ENCODE peak calls at places on chromosomes 13 and 19, in nine cellular contexts. X, I, Z, N, C, D, O, Q and U are unnamed samples.

GRCh38 chr13:111924676-111925075 is 142.3 kb upstream of the SOX1 start:
- DNase-seq in X (no peak), I (no peak), Z (no peak), N (no peak), C (no peak), D (no peak), O (no peak), Q (no peak), U (no peak)

GRCh38 chr13:112055032-112055416 is 11.9 kb upstream of the SOX1 start:
- DNase-seq in X (no peak), I (no peak), Z (no peak), N (no peak), C (no peak), D (no peak), O (no peak), Q (no peak), U (no peak)

GRCh38 chr13:104900186-104900817 is 1635.2 kb downstream of the EFNB2 start:
- DNase-seq in X (no peak), I (no peak), Z (no peak), N (no peak), C (no peak), D (no peak), O (no peak), Q (no peak), U (no peak)

GRCh38 chr13:52651880-52652169 is 811 bp upstream of the SUGT1 start:
- DNase-seq in X (no peak), I (no peak), Z (no peak), N (no peak), C (no peak), D (no peak), O (no peak), Q (no peak), U (no peak)

GRCh38 chr13:42064966-42065365 is 16.5 kb downstream of the DGKH start:
- DNase-seq in X (no peak), I (no peak), Z (no peak), N (no peak), C (no peak), D (no peak), O (no peak), Q (no peak), U (no peak)

GRCh38 chr19:41906916-41907680 is 21.2 kb downstream of the ERFL start:
- DNase-seq in X (no peak), I (no peak), Z (no peak), N (no peak), C (no peak), D (no peak), O (no peak), Q (no peak), U (no peak)

GRCh38 chr13:46633416-46633815 is 80.4 kb downstream of the LRCH1 start:
- DNase-seq in X (no peak), I (no peak), Z (no peak), N (peak), C (no peak), D (no peak), O (no peak), Q (no peak), U (no peak)

GRCh38 chr13:44710576-44710975 is 134.4 kb upstream of the TSC22D1 start:
- DNase-seq in X (no peak), I (no peak), Z (no peak), N (peak), C (no peak), D (peak), O (no peak), Q (peak), U (no peak)

GRCh38 chr13:109610517-109610916 is 175.9 kb downstream of the IRS2 start:
- DNase-seq in X (peak), I (peak), Z (no peak), N (no peak), C (no peak), D (peak), O (peak), Q (peak), U (peak)

GRCh38 chr19:38736413-38737280 is 7.6 kb downstream of the CAPN12 start:
- DNase-seq in X (peak), I (peak), Z (peak), N (peak), C (peak), D (peak), O (no peak), Q (peak), U (no peak)

GRCh38 chr19:3234800-3235199 is 10.3 kb downstream of the CELF5 start:
- DNase-seq in X (no peak), I (no peak), Z (no peak), N (no peak), C (no peak), D (no peak), O (peak), Q (no peak), U (peak)
- TF ChIP-seq CTCF in X (no peak), I (no peak), Z (peak), N (peak), C (no peak), D (peak), O (peak), Q (peak), U (no peak)

DNA sequence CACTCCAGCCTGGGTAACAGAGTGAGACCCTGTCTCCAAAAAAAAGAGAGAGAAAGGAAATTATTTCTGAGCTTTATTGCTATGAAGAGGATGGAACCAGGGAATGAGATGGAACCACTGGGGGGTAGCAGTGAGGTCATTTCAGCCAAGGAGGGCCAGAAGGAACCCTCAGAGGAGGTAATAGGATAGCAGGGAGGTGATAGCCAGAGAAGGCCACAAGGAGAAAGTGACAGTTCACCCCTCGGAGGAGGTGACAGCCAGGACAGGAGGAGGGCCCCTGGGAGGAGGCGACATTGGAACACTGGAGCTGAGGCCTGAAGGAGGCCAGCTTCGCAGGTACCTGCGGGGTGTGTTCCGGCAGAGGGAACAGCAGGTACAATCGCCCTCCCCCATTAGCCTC is 695 bp upstream of the PGPEP1 start:
- DNase-seq in X (no peak), I (no peak), Z (no peak), N (no peak), C (no peak), D (no peak), O (no peak), Q (peak), U (no peak)
- TF ChIP-seq CTCF in X (peak), I (peak), Z (peak), N (peak), C (no peak), D (peak), O (peak), Q (peak), U (no peak)

DNA sequence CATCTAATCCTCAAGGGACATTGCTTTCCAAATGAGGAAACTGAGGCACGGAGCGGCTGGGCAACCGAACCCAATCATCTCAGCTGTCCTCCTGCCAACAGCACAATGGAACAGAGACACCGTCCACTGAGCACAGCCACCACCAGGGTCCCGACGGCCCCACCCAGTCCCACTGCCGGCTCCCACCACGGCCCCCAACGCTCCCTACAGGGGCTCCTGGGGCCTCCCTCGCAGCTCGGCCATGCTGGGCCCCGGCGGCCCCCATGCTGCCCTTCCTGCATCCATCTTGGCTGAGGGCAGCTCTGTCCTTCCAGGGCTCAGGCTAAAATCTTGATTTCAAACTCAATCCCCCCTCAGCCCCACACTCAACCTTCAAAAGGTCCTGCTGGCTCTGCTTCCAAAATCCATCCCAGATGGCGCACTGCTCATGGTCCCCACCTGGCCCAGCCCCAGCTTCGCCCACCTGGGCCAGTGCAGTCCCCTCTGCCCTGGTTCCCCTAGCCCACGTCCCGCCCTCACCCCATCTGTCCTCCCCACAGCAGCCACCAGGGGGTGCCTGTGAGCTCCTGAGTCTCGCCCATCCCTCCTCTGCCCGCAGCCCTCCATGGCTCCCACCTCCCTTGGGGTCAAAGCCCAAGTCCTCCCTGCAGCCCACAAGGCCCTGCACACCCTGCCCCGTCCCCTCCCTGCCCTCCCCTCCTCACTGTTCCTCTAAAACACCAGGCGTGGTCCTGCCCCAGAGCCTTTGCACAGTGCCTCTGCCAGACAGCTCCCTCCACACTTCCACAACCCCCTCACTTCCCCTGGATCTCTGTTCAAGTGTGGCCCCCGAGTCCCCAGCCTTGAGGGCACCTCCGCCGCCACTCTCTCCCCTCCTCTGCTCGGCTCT is 7.9 kb downstream of the PIP5K1C start:
- DNase-seq in X (no peak), I (no peak), Z (no peak), N (no peak), C (no peak), D (no peak), O (no peak), Q (no peak), U (peak)
- TF ChIP-seq CTCF in X (peak), I (peak), Z (peak), N (peak), C (peak), D (peak), O (peak), Q (peak), U (peak)

DNA sequence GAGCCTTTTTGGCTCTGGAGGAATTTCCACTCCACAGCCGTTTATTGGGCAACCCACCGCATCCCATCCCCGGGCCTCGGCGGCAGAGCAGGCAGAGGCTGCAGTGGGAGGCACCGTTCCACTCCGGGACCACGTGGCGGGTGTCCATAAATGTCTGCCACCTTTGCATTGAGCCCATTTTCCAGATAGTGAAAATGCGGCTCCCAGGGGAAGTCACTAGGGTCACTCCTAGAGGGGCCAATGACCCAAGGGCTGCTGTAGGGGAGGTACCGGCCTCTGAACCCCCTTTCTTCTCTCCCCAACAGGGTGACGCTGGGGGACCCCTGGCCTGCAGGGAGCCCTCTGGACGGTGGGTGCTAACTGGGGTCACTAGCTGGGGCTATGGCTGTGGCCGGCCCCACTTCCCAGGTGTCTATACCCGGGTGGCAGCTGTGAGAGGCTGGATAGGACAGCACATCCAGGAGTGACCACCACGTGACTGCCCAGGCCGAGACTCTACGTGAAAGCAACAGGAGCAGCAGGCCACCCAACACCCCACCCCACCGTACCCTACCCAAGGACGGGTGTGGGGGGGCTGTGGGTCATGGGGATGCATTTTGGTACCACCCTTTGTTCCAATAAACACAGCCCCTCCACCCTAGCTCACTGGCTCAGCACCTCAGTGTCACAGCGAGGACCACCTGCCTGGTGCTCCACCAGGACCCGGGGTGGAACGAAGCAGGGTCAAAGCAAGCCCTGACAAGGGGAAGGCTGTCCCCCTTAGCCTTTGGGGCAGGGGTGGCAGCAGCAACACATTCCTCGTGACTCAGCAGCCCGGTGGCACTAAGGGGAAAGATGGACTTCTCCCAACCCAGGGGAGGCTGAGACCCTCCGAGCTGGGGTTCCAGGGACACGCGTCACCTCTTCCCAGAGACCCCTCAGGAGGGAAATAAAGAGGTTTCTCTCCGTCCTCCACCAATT is 1.5 kb downstream of the TIMM13 start:
- DNase-seq in X (peak), I (no peak), Z (no peak), N (no peak), C (no peak), D (no peak), O (peak), Q (no peak), U (no peak)
- TF ChIP-seq CTCF in X (no peak), I (no peak), Z (no peak), N (no peak), C (no peak), D (no peak), O (no peak), Q (no peak), U (no peak)

GRCh38 chr13:50612717-50613116 is 230.8 kb downstream of the DLEU7 start:
- DNase-seq in X (no peak), I (no peak), Z (no peak), N (no peak), C (no peak), D (no peak), O (no peak), Q (peak), U (no peak)
- TF ChIP-seq CTCF in X (no peak), I (no peak), Z (peak), N (no peak), C (no peak), D (no peak), O (no peak), Q (no peak), U (no peak)

DNA sequence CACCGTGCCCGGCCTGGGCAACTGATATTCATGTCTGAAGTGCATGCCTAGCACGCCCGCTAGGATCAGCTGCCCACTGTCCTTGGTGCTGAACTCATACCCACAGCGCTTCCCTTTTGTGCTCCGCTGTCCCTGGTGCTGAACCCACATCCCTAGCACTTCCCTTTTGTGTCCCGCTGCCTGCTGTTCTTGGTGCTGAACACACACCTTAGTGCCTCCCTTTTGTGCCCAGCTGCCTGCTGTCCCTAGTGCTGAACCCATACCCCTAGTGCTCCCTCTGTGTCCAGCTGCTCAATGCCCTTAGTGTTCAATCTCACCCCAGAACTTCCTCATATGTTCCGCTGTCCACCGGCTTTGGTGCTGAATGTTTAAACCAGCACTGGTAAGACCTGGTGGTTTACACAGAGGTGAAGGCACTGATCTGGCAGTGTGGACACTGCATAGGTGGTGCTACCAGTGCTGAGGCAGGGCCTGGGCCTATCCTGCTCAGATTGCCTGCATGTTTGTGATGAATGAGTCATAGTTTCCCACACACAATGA is 26.3 kb upstream of the SIGLEC11 start:
- DNase-seq in X (peak), I (peak), Z (peak), N (peak), C (peak), D (peak), O (no peak), Q (peak), U (peak)
- TF ChIP-seq CTCF in X (no peak), I (peak), Z (peak), N (peak), C (peak), D (no peak), O (no peak), Q (no peak), U (no peak)